ENCODE peak calls at places on chromosomes 7 and 10, in nine cellular contexts. One of them, this sample, is unnamed.

GRCh38 chr7:105521027-105521730 is 892 bp downstream of the PUS7 start:
- DNase-seq in fibroblast of the aortic adventitia: peak
- DNase-seq in AG04450: peak
- DNase-seq in GM23338: peak
- DNase-seq in brain microvascular endothelial cell: peak
- DNase-seq in transverse colon: peak
- DNase-seq in uterus: peak
- DNase-seq in mammary epithelial cell: peak
- DNase-seq in AG09309: no peak
- DNase-seq in this sample: peak

GRCh38 chr7:16905300-16906044 is 23.7 kb upstream of the AGR3 start:
- DNase-seq in brain microvascular endothelial cell: peak
- DNase-seq in GM23338: peak
- DNase-seq in AG09309: no peak
- DNase-seq in fibroblast of the aortic adventitia: peak
- DNase-seq in uterus: no peak
- DNase-seq in transverse colon: no peak
- DNase-seq in AG04450: peak
- DNase-seq in mammary epithelial cell: no peak
- DNase-seq in this sample: no peak

GRCh38 chr7:79523426-79523825 is 70.0 kb upstream of the MAGI2 start:
- DNase-seq in transverse colon: no peak
- DNase-seq in brain microvascular endothelial cell: no peak
- DNase-seq in mammary epithelial cell: no peak
- DNase-seq in AG09309: no peak
- DNase-seq in fibroblast of the aortic adventitia: peak
- DNase-seq in AG04450: no peak
- DNase-seq in GM23338: no peak
- DNase-seq in uterus: no peak
- DNase-seq in this sample: no peak

GRCh38 chr10:14349081-14349480 is 18.4 kb upstream of the FRMD4A start:
- DNase-seq in uterus: no peak
- DNase-seq in transverse colon: no peak
- DNase-seq in mammary epithelial cell: no peak
- DNase-seq in GM23338: no peak
- DNase-seq in AG04450: no peak
- DNase-seq in brain microvascular endothelial cell: no peak
- DNase-seq in AG09309: no peak
- DNase-seq in fibroblast of the aortic adventitia: no peak
- DNase-seq in this sample: no peak

GRCh38 chr10:131174211-131174565 is 137.3 kb downstream of the TCERG1L start:
- DNase-seq in AG09309: no peak
- DNase-seq in transverse colon: no peak
- DNase-seq in AG04450: no peak
- DNase-seq in GM23338: no peak
- DNase-seq in mammary epithelial cell: no peak
- DNase-seq in brain microvascular endothelial cell: no peak
- DNase-seq in fibroblast of the aortic adventitia: no peak
- DNase-seq in uterus: no peak
- DNase-seq in this sample: no peak

GRCh38 chr7:105141068-105141467 is 127.1 kb downstream of the KMT2E start:
- DNase-seq in uterus: no peak
- DNase-seq in AG04450: peak
- DNase-seq in transverse colon: no peak
- DNase-seq in AG09309: peak
- DNase-seq in fibroblast of the aortic adventitia: peak
- DNase-seq in GM23338: peak
- DNase-seq in mammary epithelial cell: no peak
- DNase-seq in brain microvascular endothelial cell: peak
- DNase-seq in this sample: no peak

GRCh38 chr7:132906193-132906829 is 175.6 kb downstream of the CHCHD3 start:
- DNase-seq in AG09309: no peak
- DNase-seq in mammary epithelial cell: no peak
- DNase-seq in brain microvascular endothelial cell: no peak
- DNase-seq in AG04450: no peak
- DNase-seq in fibroblast of the aortic adventitia: no peak
- DNase-seq in uterus: no peak
- DNase-seq in transverse colon: no peak
- DNase-seq in GM23338: no peak
- DNase-seq in this sample: no peak

GRCh38 chr7:147982307-147982706 is 608.3 kb upstream of the C7orf33 start:
- DNase-seq in fibroblast of the aortic adventitia: no peak
- DNase-seq in AG09309: no peak
- DNase-seq in mammary epithelial cell: no peak
- DNase-seq in brain microvascular endothelial cell: no peak
- DNase-seq in uterus: no peak
- DNase-seq in GM23338: no peak
- DNase-seq in AG04450: no peak
- DNase-seq in transverse colon: no peak
- DNase-seq in this sample: no peak

GRCh38 chr10:109374215-109374614 is 549.1 kb downstream of the XPNPEP1 start:
- DNase-seq in brain microvascular endothelial cell: no peak
- DNase-seq in mammary epithelial cell: peak
- DNase-seq in GM23338: no peak
- DNase-seq in AG09309: no peak
- DNase-seq in fibroblast of the aortic adventitia: peak
- DNase-seq in AG04450: peak
- DNase-seq in uterus: no peak
- DNase-seq in transverse colon: no peak
- DNase-seq in this sample: no peak

GRCh38 chr7:17991866-17992648 is 35.6 kb downstream of the PRPS1L1 start:
- DNase-seq in AG04450: no peak
- DNase-seq in uterus: no peak
- DNase-seq in brain microvascular endothelial cell: no peak
- DNase-seq in AG09309: no peak
- DNase-seq in GM23338: peak
- DNase-seq in fibroblast of the aortic adventitia: peak
- DNase-seq in mammary epithelial cell: no peak
- DNase-seq in transverse colon: peak
- DNase-seq in this sample: no peak

GRCh38 chr10:86723009-86723408 is 33.4 kb upstream of the BMPR1A start:
- DNase-seq in AG04450: no peak
- DNase-seq in mammary epithelial cell: no peak
- DNase-seq in fibroblast of the aortic adventitia: no peak
- DNase-seq in uterus: no peak
- DNase-seq in AG09309: no peak
- DNase-seq in transverse colon: no peak
- DNase-seq in brain microvascular endothelial cell: no peak
- DNase-seq in GM23338: no peak
- DNase-seq in this sample: no peak

DNA sequence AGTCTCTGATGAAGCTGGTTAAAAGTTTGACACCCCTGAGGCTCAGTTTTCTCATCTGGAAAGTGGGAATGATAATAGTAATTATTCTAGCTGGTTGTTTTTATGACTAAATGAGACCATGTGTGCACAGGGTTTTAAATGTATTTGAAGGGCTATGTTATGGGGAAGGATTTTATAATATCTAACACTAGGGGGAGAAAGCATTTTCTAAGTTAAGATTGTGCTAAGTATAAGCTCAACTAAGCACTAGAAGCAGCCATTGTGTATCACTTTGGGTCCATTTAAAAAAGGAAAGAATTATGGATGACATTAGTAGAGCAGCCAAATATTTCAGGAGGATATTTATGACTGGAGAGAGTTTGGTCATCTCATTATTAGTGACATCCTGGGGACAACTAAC is 49.5 kb upstream of the CREB5 start:
- DNase-seq in mammary epithelial cell: no peak
- DNase-seq in transverse colon: no peak
- DNase-seq in fibroblast of the aortic adventitia: no peak
- DNase-seq in uterus: no peak
- DNase-seq in AG09309: no peak
- DNase-seq in brain microvascular endothelial cell: no peak
- DNase-seq in AG04450: no peak
- DNase-seq in GM23338: peak
- DNase-seq in this sample: no peak
- TF ChIP-seq CTCF in mammary epithelial cell: peak
- TF ChIP-seq CTCF in transverse colon: no peak
- TF ChIP-seq CTCF in fibroblast of the aortic adventitia: no peak
- TF ChIP-seq CTCF in uterus: no peak
- TF ChIP-seq CTCF in AG09309: peak
- TF ChIP-seq CTCF in brain microvascular endothelial cell: peak
- TF ChIP-seq CTCF in AG04450: peak
- TF ChIP-seq CTCF in GM23338: no peak
- TF ChIP-seq CTCF in this sample: peak

GRCh38 chr7:117673839-117674238 is 194.0 kb downstream of the CFTR start:
- DNase-seq in AG09309: no peak
- DNase-seq in transverse colon: no peak
- DNase-seq in uterus: no peak
- DNase-seq in brain microvascular endothelial cell: peak
- DNase-seq in mammary epithelial cell: peak
- DNase-seq in fibroblast of the aortic adventitia: peak
- DNase-seq in GM23338: no peak
- DNase-seq in AG04450: no peak
- DNase-seq in this sample: no peak
- TF ChIP-seq CTCF in AG09309: no peak
- TF ChIP-seq CTCF in transverse colon: peak
- TF ChIP-seq CTCF in uterus: no peak
- TF ChIP-seq CTCF in brain microvascular endothelial cell: peak
- TF ChIP-seq CTCF in mammary epithelial cell: peak
- TF ChIP-seq CTCF in fibroblast of the aortic adventitia: peak
- TF ChIP-seq CTCF in GM23338: no peak
- TF ChIP-seq CTCF in AG04450: peak
- TF ChIP-seq CTCF in this sample: no peak

DNA sequence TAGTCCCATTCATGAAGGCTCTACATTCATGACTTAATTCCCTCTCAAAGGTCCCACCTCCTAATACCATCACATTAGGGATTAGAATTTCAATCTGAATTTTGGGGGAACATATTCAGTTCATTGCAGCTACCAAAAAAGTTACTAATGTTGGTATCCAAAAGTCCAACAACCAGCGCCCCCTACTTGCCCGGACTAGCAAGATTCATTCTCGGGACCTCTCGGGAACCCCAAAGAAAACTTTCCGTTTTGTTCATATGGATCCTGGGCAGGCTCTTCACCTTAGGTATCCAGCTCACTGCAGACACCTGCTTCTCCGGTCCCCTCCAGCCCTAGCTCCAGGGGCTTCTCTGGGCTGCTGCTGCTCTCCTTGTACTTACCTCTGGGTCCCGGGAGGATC is 8.9 kb upstream of the GRK5 start:
- DNase-seq in AG04450: no peak
- DNase-seq in brain microvascular endothelial cell: no peak
- DNase-seq in transverse colon: no peak
- DNase-seq in uterus: no peak
- DNase-seq in fibroblast of the aortic adventitia: no peak
- DNase-seq in mammary epithelial cell: no peak
- DNase-seq in AG09309: no peak
- DNase-seq in GM23338: peak
- DNase-seq in this sample: peak
- TF ChIP-seq CTCF in AG04450: peak
- TF ChIP-seq CTCF in brain microvascular endothelial cell: peak
- TF ChIP-seq CTCF in transverse colon: no peak
- TF ChIP-seq CTCF in uterus: no peak
- TF ChIP-seq CTCF in fibroblast of the aortic adventitia: peak
- TF ChIP-seq CTCF in mammary epithelial cell: peak
- TF ChIP-seq CTCF in AG09309: peak
- TF ChIP-seq CTCF in GM23338: peak
- TF ChIP-seq CTCF in this sample: no peak

DNA sequence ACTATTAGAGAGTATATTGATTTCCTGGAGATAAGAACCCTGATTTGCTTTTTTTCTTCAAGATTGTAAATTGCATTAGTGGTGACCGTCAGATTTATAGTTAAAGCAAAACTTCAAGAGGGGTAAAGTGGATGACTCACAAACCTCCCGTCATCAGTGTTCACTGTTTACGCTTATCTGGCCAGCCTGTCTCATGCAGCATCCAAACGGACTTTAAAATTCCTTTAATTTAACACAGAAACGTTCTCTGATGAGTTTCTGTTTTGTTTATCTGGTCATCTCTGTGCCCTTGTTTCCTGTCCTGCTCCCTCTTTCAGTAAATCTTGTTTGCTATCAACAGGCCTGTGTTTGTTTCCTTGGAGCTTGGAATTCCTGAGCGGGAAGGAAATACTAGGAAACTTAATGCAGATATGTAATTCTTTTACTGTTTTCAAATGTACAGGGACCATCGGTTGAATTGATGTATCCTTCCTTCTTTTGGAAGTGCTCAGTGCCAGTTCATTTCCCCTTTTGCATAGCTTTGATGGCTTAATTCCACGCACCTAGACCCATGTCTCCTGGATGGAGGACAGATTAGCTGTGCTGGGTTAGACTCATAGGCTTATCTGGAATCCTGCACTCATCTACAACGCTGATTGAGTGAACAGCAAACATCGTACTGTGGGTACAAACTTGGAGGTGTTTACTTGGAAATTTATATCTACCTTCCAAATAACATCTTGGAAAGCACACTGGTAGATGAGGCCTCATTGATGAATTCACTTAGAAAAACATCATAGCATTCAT is 21.3 kb downstream of the PTPRE start:
- DNase-seq in uterus: no peak
- DNase-seq in AG09309: no peak
- DNase-seq in mammary epithelial cell: no peak
- DNase-seq in fibroblast of the aortic adventitia: peak
- DNase-seq in AG04450: no peak
- DNase-seq in brain microvascular endothelial cell: peak
- DNase-seq in transverse colon: no peak
- DNase-seq in GM23338: no peak
- DNase-seq in this sample: no peak
- TF ChIP-seq CTCF in uterus: no peak
- TF ChIP-seq CTCF in AG09309: no peak
- TF ChIP-seq CTCF in mammary epithelial cell: no peak
- TF ChIP-seq CTCF in fibroblast of the aortic adventitia: no peak
- TF ChIP-seq CTCF in AG04450: no peak
- TF ChIP-seq CTCF in brain microvascular endothelial cell: no peak
- TF ChIP-seq CTCF in transverse colon: no peak
- TF ChIP-seq CTCF in GM23338: no peak
- TF ChIP-seq CTCF in this sample: no peak

GRCh38 chr10:84613336-84614021 is 285.1 kb downstream of the CCSER2 start:
- DNase-seq in AG04450: no peak
- DNase-seq in mammary epithelial cell: peak
- DNase-seq in uterus: no peak
- DNase-seq in fibroblast of the aortic adventitia: peak
- DNase-seq in transverse colon: peak
- DNase-seq in AG09309: no peak
- DNase-seq in brain microvascular endothelial cell: peak
- DNase-seq in GM23338: peak
- DNase-seq in this sample: peak
- TF ChIP-seq CTCF in AG04450: peak
- TF ChIP-seq CTCF in mammary epithelial cell: peak
- TF ChIP-seq CTCF in uterus: no peak
- TF ChIP-seq CTCF in fibroblast of the aortic adventitia: no peak
- TF ChIP-seq CTCF in transverse colon: peak
- TF ChIP-seq CTCF in AG09309: peak
- TF ChIP-seq CTCF in brain microvascular endothelial cell: peak
- TF ChIP-seq CTCF in GM23338: peak
- TF ChIP-seq CTCF in this sample: peak

This sample was measured in Calu3.